ENCODE peak calls at places on chromosome 12, in five cellular contexts. One of them, this sample, is unnamed.

GRCh38 chr12:24679135-24679534 is 269.8 kb downstream of the BCAT1 start:
- DNase-seq in midbrain: no peak
- DNase-seq in transverse colon: no peak
- DNase-seq in LoVo: no peak
- DNase-seq in activated naive CD4-positive, alpha-beta T cell treated with Interleukin-2 at 50 U/mL for 16 hours: no peak
- DNase-seq in this sample: no peak

GRCh38 chr12:3490848-3491382 is at the start of gene PRMT8:
- DNase-seq in midbrain: no peak
- DNase-seq in LoVo: no peak
- DNase-seq in transverse colon: no peak
- DNase-seq in activated naive CD4-positive, alpha-beta T cell treated with Interleukin-2 at 50 U/mL for 16 hours: no peak
- DNase-seq in this sample: no peak

GRCh38 chr12:75694891-75695290 is 183.5 kb upstream of the KRR1 start:
- DNase-seq in LoVo: no peak
- DNase-seq in activated naive CD4-positive, alpha-beta T cell treated with Interleukin-2 at 50 U/mL for 16 hours: no peak
- DNase-seq in transverse colon: no peak
- DNase-seq in midbrain: no peak
- DNase-seq in this sample: peak

GRCh38 chr12:49872381-49872780 is 29.5 kb upstream of the BCDIN3D start:
- DNase-seq in transverse colon: no peak
- DNase-seq in activated naive CD4-positive, alpha-beta T cell treated with Interleukin-2 at 50 U/mL for 16 hours: no peak
- DNase-seq in LoVo: no peak
- DNase-seq in midbrain: no peak
- DNase-seq in this sample: no peak

GRCh38 chr12:124562018-124562795 is 5.2 kb downstream of the NCOR2 start:
- DNase-seq in midbrain: no peak
- DNase-seq in LoVo: no peak
- DNase-seq in transverse colon: no peak
- DNase-seq in activated naive CD4-positive, alpha-beta T cell treated with Interleukin-2 at 50 U/mL for 16 hours: no peak
- DNase-seq in this sample: no peak

GRCh38 chr12:71865757-71866536 is 26.4 kb downstream of the TBC1D15 start:
- DNase-seq in transverse colon: no peak
- DNase-seq in activated naive CD4-positive, alpha-beta T cell treated with Interleukin-2 at 50 U/mL for 16 hours: no peak
- DNase-seq in midbrain: no peak
- DNase-seq in LoVo: no peak
- DNase-seq in this sample: no peak

GRCh38 chr12:57452181-57452936 is 2.7 kb upstream of the INHBE start:
- DNase-seq in activated naive CD4-positive, alpha-beta T cell treated with Interleukin-2 at 50 U/mL for 16 hours: no peak
- DNase-seq in midbrain: no peak
- DNase-seq in LoVo: no peak
- DNase-seq in transverse colon: no peak
- DNase-seq in this sample: peak

GRCh38 chr12:107092669-107093546 is 441 bp downstream of the CRY1 start:
- DNase-seq in transverse colon: peak
- DNase-seq in activated naive CD4-positive, alpha-beta T cell treated with Interleukin-2 at 50 U/mL for 16 hours: peak
- DNase-seq in LoVo: peak
- DNase-seq in midbrain: peak
- DNase-seq in this sample: peak

GRCh38 chr12:1533205-1533601 is 61.2 kb downstream of the FBXL14 start:
- DNase-seq in midbrain: no peak
- DNase-seq in transverse colon: no peak
- DNase-seq in LoVo: no peak
- DNase-seq in activated naive CD4-positive, alpha-beta T cell treated with Interleukin-2 at 50 U/mL for 16 hours: peak
- DNase-seq in this sample: no peak

GRCh38 chr12:30840715-30841114 is 85.8 kb upstream of the TSPAN11 start:
- DNase-seq in midbrain: no peak
- DNase-seq in transverse colon: no peak
- DNase-seq in activated naive CD4-positive, alpha-beta T cell treated with Interleukin-2 at 50 U/mL for 16 hours: no peak
- DNase-seq in LoVo: no peak
- DNase-seq in this sample: peak

GRCh38 chr12:122643207-122643805 is 59.9 kb downstream of the HCAR2 start:
- DNase-seq in midbrain: no peak
- DNase-seq in LoVo: no peak
- DNase-seq in transverse colon: no peak
- DNase-seq in activated naive CD4-positive, alpha-beta T cell treated with Interleukin-2 at 50 U/mL for 16 hours: no peak
- DNase-seq in this sample: no peak